ENCODE peak calls at places on chromosome 2, in eight cellular contexts. L is tibial nerve, Q is kidney, N is GM12865, G is fibroblast of lung, H is neural progenitor cell, Y is right lobe of liver, W is transverse colon. C is an unnamed sample.

GRCh38 chr2:197211881-197212342 is 98.7 kb downstream of the ANKRD44 start:
- DNase-seq in G (no peak), L (no peak), Y (no peak), W (no peak), N (peak; percentile 78), Q (no peak), H (no peak), C (no peak)

GRCh38 chr2:3386448-3386958 is 7.0 kb downstream of the TRAPPC12 start:
- DNase-seq in W (no peak), N (no peak), Q (no peak), Y (no peak), H (no peak), L (no peak), G (no peak), C (no peak)

GRCh38 chr2:62216616-62217015 is 20.7 kb downstream of the B3GNT2 start:
- DNase-seq in W (peak; percentile 25), G (peak; percentile 84), N (no peak), L (peak; percentile 27), Q (no peak), H (no peak), Y (no peak), C (no peak)

GRCh38 chr2:142131016-142131714 is at the start of gene LRP1B:
- DNase-seq in Q (no peak), L (no peak), N (peak; percentile 19), Y (peak; percentile 16), W (no peak), H (peak; percentile 63), G (peak; percentile 60), C (no peak)

GRCh38 chr2:207750315-207750714 is 19.4 kb downstream of the FZD5 start:
- DNase-seq in Q (no peak), N (no peak), W (no peak), G (no peak), H (no peak), L (no peak), Y (no peak), C (no peak)

GRCh38 chr2:56034258-56034657 is 110.7 kb upstream of the EFEMP1 start:
- DNase-seq in H (no peak), Q (no peak), L (no peak), Y (no peak), W (no peak), N (no peak), G (no peak), C (no peak)

GRCh38 chr2:173134703-173135102 is 59.1 kb downstream of the MAP3K20 start:
- DNase-seq in H (no peak), N (peak; percentile 11), W (no peak), L (no peak), Y (no peak), G (no peak), Q (no peak), C (peak; percentile 42)

GRCh38 chr2:170739048-170739447 is 23.9 kb downstream of the SP5 start:
- DNase-seq in G (peak; percentile 97), H (no peak), Q (no peak), N (no peak), W (no peak), Y (no peak), L (no peak), C (no peak)

GRCh38 chr2:73284296-73285161 is at the start of gene FBXO41:
- DNase-seq in H (peak; percentile 81), W (peak; percentile 57), N (peak; percentile 93), G (peak; percentile 30), Q (peak; percentile 86), Y (peak; percentile 58), L (no peak), C (peak; percentile 70)

GRCh38 chr2:190863946-190864345 is 16.7 kb upstream of the GLS start:
- DNase-seq in Y (no peak), Q (no peak), W (peak; percentile 22), L (no peak), N (no peak), G (no peak), H (no peak), C (peak; percentile 56)

GRCh38 chr2:219871396-219871795 is 244.0 kb downstream of the SLC4A3 start:
- DNase-seq in H (peak; percentile 80), N (no peak), G (peak; percentile 3), W (no peak), L (no peak), Q (no peak), Y (no peak), C (no peak)

GRCh38 chr2:44948565-44949328 is 7.2 kb downstream of the SIX3 start:
- DNase-seq in L (no peak), Q (peak; percentile 45), W (no peak), G (no peak), Y (no peak), N (no peak), H (no peak), C (peak; percentile 41)

GRCh38 chr2:64794426-64794995 is 140.8 kb upstream of the SERTAD2 start:
- DNase-seq in N (no peak), Q (no peak), Y (no peak), L (no peak), H (no peak), G (no peak), W (no peak), C (no peak)

GRCh38 chr2:52775674-52776073 is 991.9 kb upstream of the CHAC2 start:
- DNase-seq in G (peak; percentile 48), L (no peak), W (no peak), Y (no peak), N (no peak), H (no peak), Q (no peak), C (no peak)

GRCh38 chr2:42748846-42749245 is 15.1 kb downstream of the OXER1 start:
- DNase-seq in W (no peak), N (no peak), Q (no peak), L (no peak), H (no peak), G (no peak), Y (no peak), C (no peak)

GRCh38 chr2:111654829-111655228 is 229.2 kb downstream of the ANAPC1 start:
- DNase-seq in G (no peak), Q (no peak), Y (no peak), L (no peak), W (no peak), H (no peak), N (no peak), C (no peak)

GRCh38 chr2:111652681-111653080 is 231.3 kb downstream of the ANAPC1 start:
- DNase-seq in Q (no peak), H (no peak), N (no peak), W (no peak), L (no peak), G (no peak), Y (no peak), C (no peak)

GRCh38 chr2:111652038-111652437 is 232.0 kb downstream of the ANAPC1 start:
- DNase-seq in L (no peak), N (peak; percentile 21), G (no peak), Q (no peak), H (no peak), Y (no peak), W (no peak), C (no peak)

GRCh38 chr2:111653913-111654312 is 230.1 kb downstream of the ANAPC1 start:
- DNase-seq in N (no peak), L (no peak), W (no peak), H (no peak), G (no peak), Q (no peak), Y (no peak), C (no peak)

DNA sequence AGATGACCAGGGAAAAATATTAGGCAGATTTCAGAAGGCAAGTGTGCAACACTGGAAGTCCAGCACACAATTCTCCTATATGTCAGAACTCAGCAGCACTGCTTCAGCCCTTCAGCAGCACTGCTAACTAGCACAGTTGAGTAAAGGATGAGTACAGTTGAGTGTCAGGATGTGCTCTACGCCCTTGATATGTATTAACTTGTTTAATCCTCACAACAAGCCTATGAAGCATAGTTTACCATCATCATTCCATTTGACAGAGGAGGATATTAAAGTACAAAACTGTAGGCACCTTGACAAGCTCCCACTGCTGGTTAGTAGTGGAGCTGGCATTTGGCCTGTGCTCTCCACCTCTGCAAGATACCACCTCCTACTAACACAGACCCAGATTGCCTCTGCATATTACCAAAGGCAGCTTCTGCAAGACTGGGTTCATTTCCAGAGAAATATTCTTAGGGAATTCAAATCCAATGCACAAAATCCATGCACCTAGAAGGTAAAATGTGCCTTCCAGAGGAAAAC is 230.8 kb downstream of the ANAPC1 start:
- DNase-seq in W (no peak), Q (no peak), G (no peak), N (no peak), L (no peak), Y (no peak), H (no peak), C (no peak)
- TF ChIP-seq CTCF in W (no peak), Q (no peak), G (no peak), N (no peak), L (no peak), Y (no peak), H (no peak), C (no peak)

GRCh38 chr2:216485745-216486144 is 12.9 kb upstream of the RPL37A start:
- DNase-seq in H (no peak), N (no peak), Q (no peak), L (no peak), W (no peak), Y (no peak), G (no peak), C (no peak)

GRCh38 chr2:216485237-216485636 is 13.4 kb upstream of the RPL37A start:
- DNase-seq in W (no peak), Y (no peak), Q (no peak), H (no peak), G (no peak), L (no peak), N (no peak), C (no peak)

GRCh38 chr2:216490061-216490460 is 8.6 kb upstream of the RPL37A start:
- DNase-seq in N (no peak), Q (no peak), L (no peak), W (no peak), Y (no peak), G (peak; percentile 81), H (no peak), C (no peak)

GRCh38 chr2:216482640-216483039 is 16.0 kb upstream of the RPL37A start:
- DNase-seq in W (no peak), G (no peak), L (no peak), N (no peak), Q (no peak), H (no peak), Y (no peak), C (no peak)

GRCh38 chr2:216486708-216487107 is 11.9 kb upstream of the RPL37A start:
- DNase-seq in G (no peak), H (no peak), Y (no peak), L (no peak), W (no peak), N (no peak), Q (no peak), C (no peak)
- H3K4me3 ChIP-seq in G (no peak overlapping the region), H (no peak overlapping the region), Y (no peak overlapping the region), L (no peak overlapping the region), W (no peak overlapping the region), N (no peak overlapping the region), Q (no peak overlapping the region), C (no peak overlapping the region)

GRCh38 chr2:38740851-38741541 is 10.2 kb downstream of the SRSF7 start:
- DNase-seq in G (peak; percentile 24), L (no peak), Y (no peak), W (no peak), Q (no peak), H (peak; percentile 48), N (no peak), C (no peak)
- TF ChIP-seq CTCF in G (no peak), L (peak; percentile 76), Y (peak; percentile 70), W (peak; percentile 63), Q (peak; percentile 51), H (peak; percentile 69), N (peak; percentile 23), C (peak; percentile 62)

DNA sequence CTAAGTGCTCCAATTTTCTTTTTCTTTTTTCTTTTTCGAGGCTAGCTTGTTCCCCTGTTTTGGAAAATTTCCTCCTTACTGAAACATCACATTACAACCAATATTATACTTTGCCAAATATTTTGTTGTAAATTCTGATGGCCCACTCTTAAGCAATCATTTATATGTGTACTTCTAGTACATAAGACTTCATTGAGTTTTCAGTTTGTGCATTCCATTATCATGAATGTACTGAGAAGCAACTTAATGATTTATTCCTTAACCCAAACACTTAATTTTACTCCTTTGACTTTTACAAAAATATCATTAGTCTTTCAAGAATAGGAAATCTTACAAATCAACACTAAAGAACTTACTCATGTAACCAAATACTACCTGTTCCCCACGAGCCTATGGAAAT is 242.4 kb downstream of the ARHGAP15 start:
- DNase-seq in L (no peak), Q (no peak), N (no peak), W (no peak), G (peak; percentile 6), Y (no peak), H (no peak), C (no peak)
- H3K4me3 ChIP-seq in L (no peak overlapping the region), Q (no peak overlapping the region), N (no peak overlapping the region), W (no peak overlapping the region), G (no peak overlapping the region), Y (no peak overlapping the region), H (no peak overlapping the region), C (no peak overlapping the region)

C was measured in lower lobe of right lung.